ENCODE peak calls at places on chromosomes 13 and 19, in eight cellular contexts. X, A, V, S, T, R, K and Y are unnamed samples. For H3K4me1, the result is how much of the 10 kb centered on the place peaks cover.

GRCh38 chr19:16457954-16458331 is 13.8 kb downstream of the EPS15L1 start:
- DNase-seq in X (no peak), A (no peak), V (no peak), S (no peak), T (no peak), R (no peak), K (no peak), Y (no peak)

GRCh38 chr13:91247768-91248167 is 99.7 kb upstream of the MIR17HG start:
- DNase-seq in X (peak), A (no peak), V (no peak), S (no peak), T (no peak), R (no peak), K (no peak), Y (no peak)

GRCh38 chr13:64928704-64929499 is 2301.2 kb downstream of the PCDH9 start:
- DNase-seq in X (no peak), A (no peak), V (no peak), S (no peak), T (no peak), R (no peak), K (no peak), Y (no peak)

GRCh38 chr13:31756346-31756745 is 17.0 kb downstream of the RXFP2 start:
- DNase-seq in X (no peak), A (no peak), V (no peak), S (no peak), T (no peak), R (no peak), K (no peak), Y (no peak)

GRCh38 chr13:76991432-76991795 is 467 bp upstream of the CLN5 start:
- DNase-seq in X (no peak), A (peak), V (no peak), S (peak), T (no peak), R (no peak), K (peak), Y (no peak)

GRCh38 chr19:42140125-42140754 is 8.0 kb upstream of the POU2F2 start:
- DNase-seq in X (peak), A (no peak), V (peak), S (peak), T (peak), R (no peak), K (no peak), Y (peak)

GRCh38 chr13:80259159-80259558 is 81.8 kb downstream of the SPRY2 start:
- DNase-seq in X (no peak), A (no peak), V (no peak), S (no peak), T (no peak), R (no peak), K (no peak), Y (no peak)

GRCh38 chr13:95027638-95028037 is 273.6 kb downstream of the ABCC4 start:
- DNase-seq in X (no peak), A (no peak), V (no peak), S (no peak), T (no peak), R (no peak), K (no peak), Y (no peak)

GRCh38 chr19:31109626-31110025 is 239.6 kb downstream of the TSHZ3 start:
- DNase-seq in X (no peak), A (no peak), V (no peak), S (no peak), T (no peak), R (no peak), K (no peak), Y (no peak)

GRCh38 chr13:32234914-32235313 is 80.2 kb downstream of the ZAR1L start:
- DNase-seq in X (no peak), A (no peak), V (no peak), S (no peak), T (no peak), R (no peak), K (no peak), Y (no peak)

GRCh38 chr13:39051157-39051556 is 12.9 kb downstream of the NHLRC3 start:
- DNase-seq in X (peak), A (no peak), V (no peak), S (peak), T (peak), R (no peak), K (peak), Y (no peak)

GRCh38 chr19:50510121-50510670 is 795 bp downstream of the JOSD2 start:
- DNase-seq in X (no peak), A (no peak), V (no peak), S (peak), T (no peak), R (no peak), K (no peak), Y (no peak)

GRCh38 chr19:23917856-23918255 is 3.2 kb downstream of the ZNF726 start:
- DNase-seq in X (no peak), A (no peak), V (no peak), S (no peak), T (no peak), R (no peak), K (no peak), Y (no peak)

GRCh38 chr13:50484472-50485113 is 358.9 kb downstream of the DLEU7 start:
- DNase-seq in X (no peak), A (no peak), V (no peak), S (no peak), T (no peak), R (no peak), K (no peak), Y (no peak)

GRCh38 chr19:37932985-37933953 is 26.3 kb downstream of the SIPA1L3 start:
- DNase-seq in X (no peak), A (no peak), V (no peak), S (peak), T (no peak), R (peak), K (no peak), Y (peak)

GRCh38 chr19:47723573-47723923 is 10.3 kb downstream of the EHD2 start:
- DNase-seq in X (peak), A (no peak), V (peak), S (no peak), T (no peak), R (no peak), K (no peak), Y (no peak)

GRCh38 chr13:19088416-19088815 is 93.2 kb downstream of the TUBA3C start:
- DNase-seq in X (no peak), A (no peak), V (no peak), S (no peak), T (no peak), R (no peak), K (no peak), Y (no peak)

GRCh38 chr13:21079761-21080730 is 18.7 kb upstream of the LATS2 start:
- DNase-seq in X (no peak), A (no peak), V (peak), S (no peak), T (no peak), R (no peak), K (no peak), Y (no peak)

GRCh38 chr19:16778796-16779411 is 50.3 kb upstream of the SIN3B start:
- DNase-seq in X (peak), A (no peak), V (peak), S (peak), T (peak), R (peak), K (peak), Y (peak)

GRCh38 chr13:112001571-112001970 is 65.4 kb upstream of the SOX1 start:
- DNase-seq in X (peak), A (no peak), V (no peak), S (no peak), T (no peak), R (no peak), K (no peak), Y (no peak)

GRCh38 chr19:5960005-5961001 is 17.6 kb downstream of the RANBP3 start:
- DNase-seq in X (no peak), A (no peak), V (peak), S (no peak), T (no peak), R (no peak), K (no peak), Y (no peak)
- H3K4me1 ChIP-seq in X (under half), A (half or more), V (half or more), S (under half), T (under half), R (under half), K (half or more), Y (under half)

DNA sequence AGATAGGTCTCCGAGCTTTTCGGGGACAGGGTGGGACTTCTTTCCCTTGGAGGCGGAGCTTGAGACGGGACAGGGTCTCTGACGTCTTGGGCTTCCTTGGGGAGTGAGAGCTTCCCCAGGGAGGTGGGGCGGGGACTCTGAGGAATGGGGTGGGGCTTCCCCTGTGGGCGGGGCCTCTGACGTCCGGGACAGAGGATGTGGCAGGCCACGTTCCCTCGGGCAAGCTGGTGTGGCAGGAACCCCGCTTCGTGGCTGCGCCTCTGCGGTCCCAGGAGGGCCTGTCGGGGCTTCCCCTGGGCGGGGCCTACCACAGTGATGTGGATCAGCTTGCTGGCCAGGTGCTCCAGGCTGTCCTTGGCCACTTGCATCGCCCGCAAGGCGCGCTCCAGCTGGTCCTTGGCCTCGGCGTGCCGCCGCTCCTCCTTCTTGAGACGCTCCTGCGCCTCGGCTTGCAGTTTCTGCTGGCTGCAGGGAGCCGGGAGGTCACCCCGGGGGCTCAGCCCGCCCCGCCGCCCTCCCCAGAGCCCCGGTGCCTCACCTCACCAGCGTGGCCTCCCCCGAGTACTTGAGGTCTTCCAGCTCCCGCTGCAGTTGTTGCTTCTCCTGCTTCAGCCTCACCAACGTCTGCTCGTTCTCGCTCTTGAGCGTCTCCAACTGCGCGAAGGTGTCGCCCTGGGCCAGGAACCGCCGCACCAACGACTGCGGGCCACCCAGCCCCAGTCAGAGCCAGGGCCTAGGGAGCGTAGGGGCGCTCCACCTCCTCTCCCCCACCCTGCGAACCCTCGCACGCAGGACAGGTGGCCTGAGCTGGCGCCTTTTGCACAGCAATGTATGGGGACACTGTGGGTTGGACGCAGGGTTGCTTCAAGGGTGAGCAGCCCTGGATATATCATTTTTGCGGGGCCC is 3.3 kb upstream of the RGL3 start:
- DNase-seq in X (peak), A (peak), V (peak), S (peak), T (no peak), R (peak), K (peak), Y (peak)
- H3K4me3 ChIP-seq in X (peak), A (peak), V (peak), S (peak), T (no peak), R (peak), K (peak), Y (peak)

GRCh38 chr19:12229990-12230389 is 64.7 kb downstream of the ZNF44 start:
- DNase-seq in X (no peak), A (no peak), V (no peak), S (no peak), T (no peak), R (no peak), K (no peak), Y (no peak)
- H3K4me1 ChIP-seq in X (under half), A (under half), V (under half), S (under half), T (under half), R (under half), K (under half), Y (under half)

DNA sequence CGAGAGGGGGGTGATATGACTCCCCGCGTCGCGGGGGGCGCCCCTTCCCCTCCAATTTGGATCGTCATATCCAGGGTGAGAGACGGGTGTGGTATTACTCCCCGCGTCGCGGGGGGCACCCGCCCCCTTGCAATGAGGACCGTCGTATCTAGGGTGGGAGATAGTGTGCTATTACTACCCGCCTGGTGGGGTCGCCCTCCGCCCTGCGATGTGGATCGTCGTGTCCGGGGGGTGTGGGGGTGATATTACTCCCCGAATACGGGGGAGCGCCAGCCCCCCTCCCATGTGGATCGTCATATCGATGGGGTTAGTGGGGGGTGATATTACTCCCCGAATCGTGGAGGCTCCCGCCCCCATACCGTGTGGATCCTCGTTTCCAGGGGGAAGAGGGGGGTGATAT is 29.2 kb upstream of the RGCC start:
- DNase-seq in X (no peak), A (no peak), V (no peak), S (peak), T (no peak), R (no peak), K (peak), Y (peak)
- H3K4me3 ChIP-seq in X (no peak), A (peak), V (peak), S (peak), T (no peak), R (peak), K (no peak), Y (peak)

DNA sequence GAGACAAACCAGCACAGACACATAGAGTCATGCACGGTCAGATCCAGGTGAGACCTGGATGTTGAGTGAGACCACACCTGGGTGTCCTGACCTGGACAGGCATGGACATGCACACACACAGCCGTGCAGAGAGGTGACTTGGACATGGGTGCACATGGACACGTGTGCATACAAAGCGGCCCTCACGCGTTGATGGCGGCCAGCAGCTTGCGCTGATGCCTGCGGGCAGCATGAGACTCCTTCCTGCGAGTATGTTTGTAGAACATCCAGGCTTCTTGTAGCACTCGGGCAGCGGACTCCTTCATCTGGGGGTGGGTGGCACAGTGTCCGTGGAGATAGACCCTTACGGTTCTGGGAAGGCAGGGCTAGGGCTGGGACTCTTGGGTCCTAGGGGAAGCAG is 11.5 kb downstream of the KCNN4 start:
- DNase-seq in X (no peak), A (no peak), V (no peak), S (no peak), T (no peak), R (no peak), K (no peak), Y (no peak)
- H3K4me1 ChIP-seq in X (under half), A (under half), V (under half), S (under half), T (under half), R (under half), K (under half), Y (under half)

GRCh38 chr13:53873558-53873957 is 844.9 kb downstream of the OLFM4 start:
- DNase-seq in X (no peak), A (no peak), V (no peak), S (no peak), T (no peak), R (no peak), K (no peak), Y (peak)
- H3K4me3 ChIP-seq in X (no peak), A (no peak), V (no peak), S (no peak), T (no peak), R (no peak), K (no peak), Y (no peak)

GRCh38 chr19:53991224-53992113 is at the start of gene CACNG6:
- DNase-seq in X (no peak), A (no peak), V (no peak), S (peak), T (no peak), R (peak), K (no peak), Y (peak)
- H3K4me1 ChIP-seq in X (under half), A (under half), V (under half), S (under half), T (under half), R (half or more), K (under half), Y (under half)

GRCh38 chr13:46383383-46383782 is 3.7 kb downstream of the RUBCNL start:
- DNase-seq in X (no peak), A (no peak), V (no peak), S (no peak), T (no peak), R (no peak), K (no peak), Y (no peak)
- H3K4me3 ChIP-seq in X (no peak), A (no peak), V (no peak), S (no peak), T (no peak), R (no peak), K (no peak), Y (no peak)

DNA sequence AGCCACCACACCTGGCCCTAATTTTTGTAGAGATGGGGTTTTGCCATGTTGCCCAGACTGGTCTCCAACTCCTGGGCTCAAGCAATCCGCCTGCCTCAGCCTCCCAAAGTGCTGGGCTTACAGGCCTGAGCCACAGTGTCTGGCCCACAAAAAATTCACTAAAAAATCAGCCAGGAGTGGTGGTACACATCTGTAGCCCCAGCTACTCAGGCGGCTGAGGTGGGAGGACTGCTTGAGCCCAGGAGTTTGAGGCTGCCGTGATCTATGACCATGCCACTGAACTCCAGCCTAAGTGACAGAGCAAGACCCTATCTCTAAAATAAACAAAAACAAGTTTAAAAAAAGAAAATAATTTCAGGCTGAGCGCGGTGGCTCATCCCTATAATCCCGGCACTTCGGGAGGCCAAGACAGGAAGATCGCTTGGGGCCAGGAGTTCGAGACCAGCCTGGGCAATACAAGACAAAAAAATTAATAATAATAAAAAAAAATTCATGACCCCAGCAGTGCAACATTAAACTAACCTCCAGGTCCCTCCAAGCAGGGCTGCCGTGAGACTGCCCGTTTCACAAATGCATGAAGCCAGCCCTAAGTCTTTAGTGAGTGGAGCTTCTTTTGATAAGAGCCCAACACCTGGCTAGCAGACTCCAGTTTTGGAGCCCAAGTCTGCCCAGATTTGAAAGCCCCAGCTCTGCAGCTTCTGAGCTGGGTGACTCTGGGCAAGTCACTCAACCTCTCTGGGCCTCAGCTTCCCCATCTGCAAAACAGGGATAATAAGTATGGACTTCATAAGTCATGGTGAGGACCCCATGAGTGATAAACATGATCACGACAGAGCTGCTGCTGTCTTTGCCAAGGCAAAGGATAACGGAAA is 38.6 kb upstream of the NANOS3 start:
- DNase-seq in X (peak), A (no peak), V (no peak), S (no peak), T (no peak), R (no peak), K (peak), Y (no peak)
- H3K4me1 ChIP-seq in X (under half), A (half or more), V (half or more), S (under half), T (under half), R (half or more), K (half or more), Y (under half)

GRCh38 chr13:23558675-23559536 is 11.3 kb upstream of the TNFRSF19 start:
- DNase-seq in X (no peak), A (no peak), V (peak), S (no peak), T (peak), R (peak), K (peak), Y (no peak)
- H3K4me3 ChIP-seq in X (no peak), A (peak), V (peak), S (no peak), T (no peak), R (peak), K (no peak), Y (no peak)